ENCODE peak calls at places on chromosomes 6 and 20, in six cellular contexts. One of them, this sample, is unnamed.

GRCh38 chr6:7239590-7239948 is 73.4 kb downstream of the SSR1 start:
- DNase-seq in GM12865: no peak
- DNase-seq in esophagus squamous epithelium: no peak
- DNase-seq in neural crest cell: no peak
- DNase-seq in tibial nerve: no peak
- DNase-seq in AG10803: no peak
- DNase-seq in this sample: no peak

GRCh38 chr20:42366626-42367025 is 748.4 kb upstream of the CHD6 start:
- DNase-seq in GM12865: peak
- DNase-seq in esophagus squamous epithelium: no peak
- DNase-seq in neural crest cell: no peak
- DNase-seq in tibial nerve: no peak
- DNase-seq in AG10803: no peak
- DNase-seq in this sample: no peak

GRCh38 chr6:97668716-97669115 is 385.7 kb upstream of the MMS22L start:
- DNase-seq in GM12865: peak
- DNase-seq in esophagus squamous epithelium: no peak
- DNase-seq in neural crest cell: peak
- DNase-seq in tibial nerve: no peak
- DNase-seq in AG10803: no peak
- DNase-seq in this sample: no peak

GRCh38 chr20:19934792-19935491 is 82.2 kb upstream of the NAA20 start:
- DNase-seq in GM12865: peak
- DNase-seq in esophagus squamous epithelium: no peak
- DNase-seq in neural crest cell: no peak
- DNase-seq in tibial nerve: peak
- DNase-seq in AG10803: no peak
- DNase-seq in this sample: no peak

GRCh38 chr6:40960784-40961430 is 78.1 kb downstream of the UNC5CL start:
- DNase-seq in GM12865: no peak
- DNase-seq in esophagus squamous epithelium: no peak
- DNase-seq in neural crest cell: no peak
- DNase-seq in tibial nerve: no peak
- DNase-seq in AG10803: no peak
- DNase-seq in this sample: no peak

GRCh38 chr6:30013296-30013922 is 47.7 kb upstream of the POLR1H start:
- DNase-seq in GM12865: peak
- DNase-seq in esophagus squamous epithelium: no peak
- DNase-seq in neural crest cell: peak
- DNase-seq in tibial nerve: no peak
- DNase-seq in AG10803: peak
- DNase-seq in this sample: no peak

GRCh38 chr20:57467742-57468141 is 57.2 kb downstream of the CTCFL start:
- DNase-seq in GM12865: no peak
- DNase-seq in esophagus squamous epithelium: no peak
- DNase-seq in neural crest cell: no peak
- DNase-seq in tibial nerve: no peak
- DNase-seq in AG10803: no peak
- DNase-seq in this sample: no peak

GRCh38 chr6:81865712-81866111 is 113.2 kb upstream of the TENT5A start:
- DNase-seq in GM12865: no peak
- DNase-seq in esophagus squamous epithelium: no peak
- DNase-seq in neural crest cell: no peak
- DNase-seq in tibial nerve: no peak
- DNase-seq in AG10803: peak
- DNase-seq in this sample: no peak

GRCh38 chr6:145139451-145139850 is 595.9 kb downstream of the EPM2A start:
- DNase-seq in GM12865: no peak
- DNase-seq in esophagus squamous epithelium: no peak
- DNase-seq in neural crest cell: no peak
- DNase-seq in tibial nerve: no peak
- DNase-seq in AG10803: peak
- DNase-seq in this sample: no peak

GRCh38 chr20:58251979-58252591 is 23.6 kb upstream of the ANKRD60 start:
- DNase-seq in GM12865: no peak
- DNase-seq in esophagus squamous epithelium: no peak
- DNase-seq in neural crest cell: no peak
- DNase-seq in tibial nerve: no peak
- DNase-seq in AG10803: peak
- DNase-seq in this sample: no peak

GRCh38 chr6:168905451-168906090 is 348.1 kb downstream of the THBS2 start:
- DNase-seq in GM12865: no peak
- DNase-seq in esophagus squamous epithelium: no peak
- DNase-seq in neural crest cell: no peak
- DNase-seq in tibial nerve: no peak
- DNase-seq in AG10803: peak
- DNase-seq in this sample: no peak

GRCh38 chr6:142926494-142927273 is 18.3 kb downstream of the HIVEP2 start:
- DNase-seq in GM12865: peak
- DNase-seq in esophagus squamous epithelium: peak
- DNase-seq in neural crest cell: peak
- DNase-seq in tibial nerve: peak
- DNase-seq in AG10803: peak
- DNase-seq in this sample: peak

GRCh38 chr20:37640600-37641561 is 52.9 kb upstream of the CTNNBL1 start:
- DNase-seq in GM12865: no peak
- DNase-seq in esophagus squamous epithelium: no peak
- DNase-seq in neural crest cell: no peak
- DNase-seq in tibial nerve: no peak
- DNase-seq in AG10803: no peak
- DNase-seq in this sample: no peak

GRCh38 chr6:56806368-56806767 is 148.5 kb upstream of the BEND6 start:
- DNase-seq in GM12865: no peak
- DNase-seq in esophagus squamous epithelium: no peak
- DNase-seq in neural crest cell: no peak
- DNase-seq in tibial nerve: no peak
- DNase-seq in AG10803: peak
- DNase-seq in this sample: no peak

GRCh38 chr6:29653452-29654038 is 3.3 kb upstream of the MOG start:
- DNase-seq in GM12865: peak
- DNase-seq in esophagus squamous epithelium: no peak
- DNase-seq in neural crest cell: peak
- DNase-seq in tibial nerve: peak
- DNase-seq in AG10803: peak
- DNase-seq in this sample: no peak

GRCh38 chr6:105759946-105760345 is 326.2 kb upstream of the PRDM1 start:
- DNase-seq in GM12865: no peak
- DNase-seq in esophagus squamous epithelium: no peak
- DNase-seq in neural crest cell: no peak
- DNase-seq in tibial nerve: no peak
- DNase-seq in AG10803: peak
- DNase-seq in this sample: no peak

GRCh38 chr20:19628570-19629134 is 129.4 kb upstream of the RIN2 start:
- DNase-seq in GM12865: peak
- DNase-seq in esophagus squamous epithelium: no peak
- DNase-seq in neural crest cell: peak
- DNase-seq in tibial nerve: peak
- DNase-seq in AG10803: peak
- DNase-seq in this sample: peak

GRCh38 chr20:38961530-38962043 is 557 bp upstream of the DHX35 start:
- DNase-seq in GM12865: peak
- DNase-seq in esophagus squamous epithelium: no peak
- DNase-seq in neural crest cell: no peak
- DNase-seq in tibial nerve: no peak
- DNase-seq in AG10803: no peak
- DNase-seq in this sample: no peak

DNA sequence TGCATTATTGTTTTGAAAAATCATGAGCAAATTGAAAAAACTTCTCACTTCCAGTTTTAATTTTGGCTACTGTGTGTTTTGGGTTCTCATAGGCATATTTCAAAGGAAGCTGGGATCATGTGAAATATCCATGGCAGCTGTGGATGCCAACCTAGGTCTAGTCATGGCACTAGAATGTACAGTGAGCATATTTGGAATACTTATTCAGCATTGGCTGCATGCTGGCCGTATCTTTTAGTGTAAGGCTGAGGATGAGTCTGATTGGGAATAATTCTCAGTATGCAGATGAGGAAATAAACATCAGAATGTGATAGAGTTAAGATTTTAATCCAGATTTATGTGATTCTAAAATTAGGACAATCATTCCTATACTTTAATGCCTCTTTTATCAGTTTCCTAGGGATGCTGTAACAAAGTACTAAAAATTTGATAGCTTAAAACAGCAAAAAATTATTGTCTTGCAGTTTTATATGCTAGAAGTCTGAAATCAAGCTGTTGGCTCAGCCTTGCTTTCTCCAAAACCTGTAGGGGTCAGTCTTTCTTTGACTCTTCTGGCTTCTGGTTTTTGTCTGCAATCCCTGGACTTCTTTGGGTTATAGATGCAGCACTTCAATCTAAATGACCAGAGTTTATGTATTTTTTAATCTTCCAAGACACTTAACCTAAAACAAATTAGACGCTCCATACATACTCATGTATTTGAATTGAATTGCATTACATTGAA is 37.7 kb upstream of the DEFB112 start:
- DNase-seq in GM12865: no peak
- DNase-seq in esophagus squamous epithelium: no peak
- DNase-seq in neural crest cell: no peak
- DNase-seq in tibial nerve: no peak
- DNase-seq in AG10803: peak
- DNase-seq in this sample: no peak
- TF ChIP-seq CTCF in GM12865: no peak
- TF ChIP-seq CTCF in esophagus squamous epithelium: no peak
- TF ChIP-seq CTCF in neural crest cell: no peak
- TF ChIP-seq CTCF in tibial nerve: no peak
- TF ChIP-seq CTCF in AG10803: peak
- TF ChIP-seq CTCF in this sample: no peak

GRCh38 chr6:25472314-25472713 is 179.7 kb upstream of the SCGN start:
- DNase-seq in GM12865: no peak
- DNase-seq in esophagus squamous epithelium: no peak
- DNase-seq in neural crest cell: no peak
- DNase-seq in tibial nerve: no peak
- DNase-seq in AG10803: no peak
- DNase-seq in this sample: no peak
- TF ChIP-seq CTCF in GM12865: no peak
- TF ChIP-seq CTCF in esophagus squamous epithelium: no peak
- TF ChIP-seq CTCF in neural crest cell: peak
- TF ChIP-seq CTCF in tibial nerve: no peak
- TF ChIP-seq CTCF in AG10803: peak
- TF ChIP-seq CTCF in this sample: no peak

GRCh38 chr6:53547815-53548496 is 3.1 kb upstream of the GCLC start:
- DNase-seq in GM12865: peak
- DNase-seq in esophagus squamous epithelium: peak
- DNase-seq in neural crest cell: peak
- DNase-seq in tibial nerve: peak
- DNase-seq in AG10803: peak
- DNase-seq in this sample: peak
- TF ChIP-seq CTCF in GM12865: no peak
- TF ChIP-seq CTCF in esophagus squamous epithelium: no peak
- TF ChIP-seq CTCF in neural crest cell: no peak
- TF ChIP-seq CTCF in tibial nerve: peak
- TF ChIP-seq CTCF in AG10803: no peak
- TF ChIP-seq CTCF in this sample: no peak

GRCh38 chr6:52245425-52245824 is 1.1 kb upstream of the IL17F start:
- DNase-seq in GM12865: no peak
- DNase-seq in esophagus squamous epithelium: no peak
- DNase-seq in neural crest cell: no peak
- DNase-seq in tibial nerve: no peak
- DNase-seq in AG10803: no peak
- DNase-seq in this sample: no peak
- TF ChIP-seq CTCF in GM12865: no peak
- TF ChIP-seq CTCF in esophagus squamous epithelium: no peak
- TF ChIP-seq CTCF in neural crest cell: no peak
- TF ChIP-seq CTCF in tibial nerve: no peak
- TF ChIP-seq CTCF in AG10803: no peak
- TF ChIP-seq CTCF in this sample: no peak

GRCh38 chr6:33959661-33960344 is 156.0 kb upstream of the MLN start:
- DNase-seq in GM12865: no peak
- DNase-seq in esophagus squamous epithelium: no peak
- DNase-seq in neural crest cell: no peak
- DNase-seq in tibial nerve: no peak
- DNase-seq in AG10803: no peak
- DNase-seq in this sample: no peak

GRCh38 chr6:33958863-33959651 is 155.3 kb upstream of the MLN start:
- DNase-seq in GM12865: no peak
- DNase-seq in esophagus squamous epithelium: no peak
- DNase-seq in neural crest cell: no peak
- DNase-seq in tibial nerve: no peak
- DNase-seq in AG10803: no peak
- DNase-seq in this sample: no peak

GRCh38 chr6:33956206-33956605 is 152.4 kb upstream of the MLN start:
- DNase-seq in GM12865: no peak
- DNase-seq in esophagus squamous epithelium: no peak
- DNase-seq in neural crest cell: no peak
- DNase-seq in tibial nerve: no peak
- DNase-seq in AG10803: no peak
- DNase-seq in this sample: no peak

GRCh38 chr6:33957391-33958207 is 153.8 kb upstream of the MLN start:
- DNase-seq in GM12865: no peak
- DNase-seq in esophagus squamous epithelium: no peak
- DNase-seq in neural crest cell: no peak
- DNase-seq in tibial nerve: no peak
- DNase-seq in AG10803: no peak
- DNase-seq in this sample: no peak

GRCh38 chr6:33958208-33958862 is 154.5 kb upstream of the MLN start:
- DNase-seq in GM12865: no peak
- DNase-seq in esophagus squamous epithelium: no peak
- DNase-seq in neural crest cell: no peak
- DNase-seq in tibial nerve: no peak
- DNase-seq in AG10803: no peak
- DNase-seq in this sample: no peak
- TF ChIP-seq CTCF in GM12865: no peak
- TF ChIP-seq CTCF in esophagus squamous epithelium: no peak
- TF ChIP-seq CTCF in neural crest cell: peak
- TF ChIP-seq CTCF in tibial nerve: no peak
- TF ChIP-seq CTCF in AG10803: peak
- TF ChIP-seq CTCF in this sample: no peak

DNA sequence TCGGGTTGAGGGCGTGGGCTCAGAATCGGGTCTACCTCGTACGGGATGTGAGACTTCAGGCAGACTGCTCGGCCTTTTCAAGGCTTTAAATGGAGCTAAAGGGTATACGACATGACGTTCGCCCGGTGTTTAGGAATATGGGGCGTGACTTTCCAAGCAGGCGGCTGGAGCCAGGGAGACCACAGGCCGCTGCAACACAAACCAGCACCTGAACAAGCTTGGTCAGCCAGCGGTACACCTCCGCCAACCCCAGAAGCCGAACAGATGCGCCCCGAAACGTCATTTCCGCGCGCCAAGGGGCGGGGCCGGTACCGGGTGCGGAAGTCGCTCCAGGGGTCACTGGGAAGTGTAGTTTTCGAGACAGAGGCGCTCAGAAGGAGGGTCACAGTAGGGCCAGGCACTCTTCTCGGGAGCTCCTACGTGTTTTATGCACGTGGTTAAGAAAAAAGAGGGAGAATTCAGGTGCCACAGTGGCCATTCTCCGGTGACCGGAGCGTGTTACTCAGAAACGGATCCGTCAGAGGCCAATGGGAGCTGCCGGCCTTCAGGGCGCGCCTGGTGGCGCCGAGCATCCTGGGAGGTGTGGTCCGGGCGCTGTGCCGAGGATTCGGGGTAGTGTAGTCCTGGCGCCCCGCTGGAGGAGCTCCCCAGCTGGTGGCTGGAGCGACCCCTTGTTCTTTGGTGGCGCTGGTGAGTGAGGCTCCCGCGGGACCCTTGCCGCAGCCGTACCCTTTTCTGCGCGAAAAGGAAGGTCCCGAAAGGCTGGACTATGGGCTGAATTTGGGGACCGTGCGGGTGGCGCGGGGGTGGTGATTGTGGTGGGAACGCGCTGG is at the start of gene ZNF133:
- DNase-seq in GM12865: peak
- DNase-seq in esophagus squamous epithelium: peak
- DNase-seq in neural crest cell: peak
- DNase-seq in tibial nerve: peak
- DNase-seq in AG10803: peak
- DNase-seq in this sample: peak
- TF ChIP-seq CTCF in GM12865: no peak
- TF ChIP-seq CTCF in esophagus squamous epithelium: no peak
- TF ChIP-seq CTCF in neural crest cell: no peak
- TF ChIP-seq CTCF in tibial nerve: no peak
- TF ChIP-seq CTCF in AG10803: no peak
- TF ChIP-seq CTCF in this sample: no peak